ENCODE peak calls at places on chromosome X, in four cellular contexts. Y, T, J and Z are unnamed samples.

GRCh38 chrX:120309873-120310730 is 1.2 kb downstream of the TMEM255A start:
- DNase-seq in Y (peak; percentile 38), J (peak; percentile 20), T (no peak), Z (peak; percentile 67)

GRCh38 chrX:136872091-136872700 is 8.3 kb downstream of the RBMX start:
- DNase-seq in Y (no peak), T (no peak), J (no peak), Z (no peak)

GRCh38 chrX:23616361-23616760 is 50.9 kb upstream of the PRDX4 start:
- DNase-seq in J (peak; percentile 38), T (no peak), Y (peak; percentile 48), Z (peak; percentile 34)

GRCh38 chrX:48466696-48467095 is 3.4 kb downstream of the SLC38A5 start:
- DNase-seq in T (no peak), Y (no peak), J (no peak), Z (no peak)

GRCh38 chrX:96211953-96212352 is 472.7 kb upstream of the DIAPH2 start:
- DNase-seq in T (no peak), J (no peak), Y (no peak), Z (no peak)

GRCh38 chrX:51860679-51861078 is 32.7 kb upstream of the MAGED1 start:
- DNase-seq in Y (peak; percentile 60), T (peak; percentile 18), J (peak; percentile 52), Z (peak; percentile 52)

GRCh38 chrX:48520976-48521352 is 644 bp upstream of the EBP start:
- DNase-seq in Y (no peak), J (no peak), T (no peak), Z (no peak)

GRCh38 chrX:47854474-47854873 is 17.8 kb downstream of the ZNF81 start:
- DNase-seq in T (no peak), J (peak; percentile 16), Y (peak; percentile 30), Z (peak; percentile 45)

GRCh38 chrX:103488332-103488731 is 31.0 kb downstream of the RAB40A start:
- DNase-seq in Y (peak; percentile 45), J (peak; percentile 46), T (peak; percentile 6), Z (peak; percentile 38)

GRCh38 chrX:48676893-48677270 is 6.7 kb upstream of the WAS start:
- DNase-seq in T (no peak), J (peak; percentile 14), Y (peak; percentile 1), Z (no peak)

GRCh38 chrX:148823986-148824385 is 323.6 kb downstream of the AFF2 start:
- DNase-seq in J (no peak), T (no peak), Y (no peak), Z (no peak)

GRCh38 chrX:16868920-16869319 is 1.2 kb downstream of the RBBP7 start:
- DNase-seq in J (peak; percentile 17), Y (no peak), T (no peak), Z (no peak)

GRCh38 chrX:10783451-10783995 is 163.1 kb upstream of the MID1 start:
- DNase-seq in T (no peak), J (no peak), Y (no peak), Z (no peak)

GRCh38 chrX:130805906-130806305 is 97.1 kb downstream of the ENOX2 start:
- DNase-seq in T (no peak), Y (peak; percentile 61), J (peak; percentile 1), Z (no peak)

GRCh38 chrX:53266914-53267313 is 14.5 kb downstream of the IQSEC2 start:
- DNase-seq in Y (no peak), T (no peak), J (no peak), Z (no peak)

GRCh38 chrX:12988797-12989196 is 13.9 kb downstream of the TMSB4X start:
- DNase-seq in J (peak; percentile 67), T (peak; percentile 60), Y (peak; percentile 91), Z (no peak)
- H3K27ac ChIP-seq in J (no peak overlapping the region), T (peak overlapping the region; percentile 19), Y (peak overlapping the region; percentile 90), Z (no peak overlapping the region)

DNA sequence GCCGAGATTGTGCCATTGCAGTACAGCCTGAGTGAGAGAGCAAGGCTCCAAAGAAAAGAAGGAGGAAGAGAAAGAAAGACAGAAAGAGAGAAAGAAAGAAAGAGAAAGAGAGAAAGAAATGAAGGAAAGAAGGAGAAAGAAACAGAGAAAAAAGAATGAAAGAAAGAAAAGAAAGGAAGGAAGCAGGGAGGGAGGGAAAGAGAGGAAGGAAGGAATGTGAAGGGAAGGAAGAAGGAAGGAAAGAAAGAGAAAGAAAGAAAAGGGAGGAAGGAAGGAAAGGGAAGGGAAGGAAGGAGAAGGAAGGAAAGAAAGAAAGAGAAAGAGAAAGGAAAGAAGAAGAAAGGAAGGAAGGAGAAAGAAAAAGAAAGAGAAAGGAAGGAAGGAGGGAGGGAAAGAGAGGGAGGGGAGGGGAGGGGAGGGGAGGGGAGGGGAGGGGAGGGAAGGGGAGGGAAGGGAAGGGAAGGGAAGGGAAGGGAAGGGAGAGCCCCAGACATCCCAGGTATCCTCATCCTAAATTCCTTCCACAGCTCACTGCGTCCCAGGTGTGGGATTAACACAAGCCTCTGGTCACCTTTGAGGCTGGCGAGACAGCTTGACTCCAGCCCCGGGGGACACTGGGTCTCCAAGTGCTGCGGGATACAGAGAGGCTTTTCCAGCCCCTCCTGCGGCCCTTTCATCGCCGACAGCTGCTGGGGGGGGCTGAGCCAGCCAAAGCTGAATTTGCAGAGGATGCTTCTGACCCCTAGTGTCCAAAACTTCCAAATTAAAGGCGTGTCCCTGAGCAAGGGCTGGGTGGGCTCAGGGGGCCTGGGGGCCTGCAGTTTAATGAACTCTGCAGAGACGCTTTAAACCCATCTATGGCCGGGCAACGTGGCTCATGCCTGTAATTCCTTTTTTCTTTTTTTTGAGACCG is 24.2 kb upstream of the CSF2RA start:
- DNase-seq in Y (peak; percentile 6), J (no peak), T (no peak), Z (peak; percentile 87)
- TF ChIP-seq EZH2phosphoT487 in Y (no peak), J (no peak), T (no peak), Z (no peak)

DNA sequence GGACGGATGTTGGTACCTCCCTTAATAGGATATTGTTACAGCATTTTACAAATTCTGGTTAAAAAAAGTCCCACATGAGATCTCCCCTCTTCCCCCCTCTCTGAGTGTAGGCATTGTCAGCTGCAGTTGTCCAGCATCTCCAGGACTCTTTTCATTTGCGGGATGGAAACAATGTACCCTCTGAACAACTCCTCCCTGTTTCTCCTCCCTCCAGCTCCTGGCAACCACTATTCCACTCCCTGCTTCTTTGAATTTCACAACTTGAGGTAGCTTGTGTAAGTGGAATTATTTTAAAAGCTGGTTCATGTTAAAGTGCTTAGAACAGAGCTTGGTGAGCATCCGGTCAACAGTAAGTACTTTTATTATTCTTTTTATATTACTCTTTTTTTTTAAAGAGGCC is 69.8 kb downstream of the TBL1X start:
- DNase-seq in Y (no peak), J (peak; percentile 51), T (no peak), Z (peak; percentile 43)
- H3K9ac ChIP-seq in Y (no peak overlapping the region), J (no peak overlapping the region), T (no peak overlapping the region), Z (no peak overlapping the region)

GRCh38 chrX:13695601-13696115 is 6.7 kb downstream of the RAB9A start:
- DNase-seq in J (no peak), T (no peak), Y (no peak), Z (no peak)

GRCh38 chrX:13698432-13698831 is 9.5 kb downstream of the RAB9A start:
- DNase-seq in Y (no peak), J (no peak), T (no peak), Z (no peak)

GRCh38 chrX:13699183-13699826 is 10.4 kb downstream of the RAB9A start:
- DNase-seq in J (peak; percentile 74), T (no peak), Y (no peak), Z (no peak)

GRCh38 chrX:13697440-13697839 is 8.5 kb downstream of the RAB9A start:
- DNase-seq in T (no peak), Y (no peak), J (peak; percentile 33), Z (no peak)

DNA sequence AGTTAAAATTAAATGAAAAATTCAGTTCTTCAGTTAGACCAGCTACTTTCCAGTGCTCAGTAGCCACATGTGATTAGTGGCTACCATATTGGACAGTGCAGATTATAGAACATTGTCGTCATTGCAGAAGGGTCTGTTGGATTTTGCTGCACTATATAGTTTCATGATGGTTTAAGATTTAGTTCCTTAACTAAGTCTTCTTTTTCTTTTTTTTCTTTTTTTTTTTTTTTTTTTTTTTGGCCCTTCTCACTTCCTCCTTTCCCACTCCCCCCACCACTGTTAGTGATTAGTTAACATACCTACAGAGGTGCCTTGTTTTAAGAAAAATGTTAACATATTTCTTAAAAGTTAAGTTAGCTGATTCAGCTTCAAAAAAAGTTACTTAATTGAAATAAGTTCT is 9.0 kb downstream of the RAB9A start:
- DNase-seq in Y (no peak), J (no peak), T (no peak), Z (no peak)
- H3K27ac ChIP-seq in Y (no peak overlapping the region), J (no peak overlapping the region), T (no peak overlapping the region), Z (no peak overlapping the region)

GRCh38 chrX:40105791-40106676 is 8.3 kb upstream of the BCOR start:
- DNase-seq in J (peak; percentile 84), Y (peak; percentile 63), T (no peak), Z (peak; percentile 88)

GRCh38 chrX:40108959-40109287 is 11.2 kb upstream of the BCOR start:
- DNase-seq in Y (peak; percentile 79), J (peak; percentile 85), T (no peak), Z (peak; percentile 77)

GRCh38 chrX:40108084-40108958 is 10.6 kb upstream of the BCOR start:
- DNase-seq in J (peak; percentile 74), Y (peak; percentile 62), T (no peak), Z (peak; percentile 76)

GRCh38 chrX:40106677-40107290 is 9.0 kb upstream of the BCOR start:
- DNase-seq in T (no peak), J (peak; percentile 17), Y (no peak), Z (no peak)

DNA sequence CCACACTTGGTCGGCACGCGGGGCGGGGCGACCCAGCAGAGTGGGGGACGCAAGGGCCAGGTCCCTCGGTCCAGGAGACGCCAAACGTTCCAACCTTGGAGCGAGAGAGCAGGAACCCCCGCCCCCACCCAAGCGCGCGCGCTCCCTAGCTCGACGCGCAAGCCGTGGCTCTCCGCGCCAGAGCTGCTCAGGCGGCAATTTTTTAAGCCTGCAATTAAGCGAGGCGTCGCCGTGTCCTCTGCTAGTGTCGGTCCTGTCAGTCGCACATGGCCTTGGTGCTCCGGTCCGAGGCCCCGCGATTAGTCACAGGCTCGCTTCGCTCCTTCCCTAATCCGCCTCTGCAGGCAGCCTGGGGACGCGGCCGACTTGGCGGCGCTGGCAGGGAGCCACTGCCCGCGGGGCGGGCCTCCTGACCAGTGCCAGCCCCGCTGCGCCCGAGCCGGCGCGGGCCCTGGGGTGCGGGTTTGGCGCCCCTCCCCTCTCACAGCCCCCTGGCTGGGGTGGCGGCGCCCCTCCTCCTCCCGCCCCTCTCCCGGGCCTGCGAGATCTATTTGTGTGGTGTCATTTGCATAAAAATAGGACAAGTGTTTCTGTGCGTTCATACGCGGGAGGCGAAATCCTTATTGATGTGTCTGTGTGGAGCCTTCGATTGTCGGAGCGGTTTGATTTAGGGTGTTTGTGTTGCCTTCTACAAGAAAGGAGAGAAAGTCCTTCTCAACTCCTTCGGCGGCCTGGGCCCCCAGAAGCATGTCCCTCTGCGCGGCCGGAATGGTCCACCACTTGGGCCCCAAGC is 9.7 kb upstream of the BCOR start:
- DNase-seq in J (peak; percentile 68), T (peak; percentile 77), Y (peak; percentile 64), Z (peak; percentile 73)
- TF ChIP-seq EZH2phosphoT487 in J (no peak), T (no peak), Y (no peak), Z (no peak)

DNA sequence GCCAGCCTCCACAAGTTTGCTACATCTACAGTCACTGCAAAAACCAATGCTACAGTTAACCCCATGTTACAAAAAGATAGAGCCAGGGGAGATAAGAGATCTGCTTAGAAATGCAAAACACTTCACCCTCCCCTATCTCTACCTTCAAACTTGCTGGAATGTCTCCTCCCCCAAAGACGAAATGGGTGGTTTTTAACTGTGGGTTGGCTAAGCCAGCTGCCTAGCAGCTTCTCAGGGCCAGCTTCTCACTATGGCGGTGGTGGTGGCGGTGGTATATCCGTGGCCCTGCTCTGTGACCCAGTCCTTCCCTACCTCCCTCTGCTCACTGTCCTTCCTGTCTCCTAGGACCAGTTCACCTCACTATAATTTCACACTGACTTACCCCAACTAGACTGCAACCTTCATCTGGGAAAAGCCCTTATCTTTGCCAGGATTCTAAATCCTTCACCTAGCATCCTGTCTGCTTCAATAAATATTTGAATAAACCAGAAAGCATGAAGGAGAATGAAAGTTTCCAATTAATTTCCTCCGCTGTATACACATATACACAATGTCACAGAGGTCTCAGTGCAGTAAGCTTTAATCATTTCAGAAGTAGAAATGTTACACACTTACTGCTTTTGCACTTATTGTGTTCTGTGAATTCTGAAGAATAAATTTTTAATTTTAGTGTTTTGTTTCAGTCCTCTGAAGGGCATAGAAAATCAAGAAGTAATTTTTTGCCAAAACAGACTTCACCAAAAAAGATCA is 46.3 kb downstream of the SH3KBP1 start:
- DNase-seq in J (no peak), Y (no peak), T (no peak), Z (peak; percentile 13)
- H3K9ac ChIP-seq in J (no peak overlapping the region), Y (no peak overlapping the region), T (no peak overlapping the region), Z (no peak overlapping the region)